ENCODE peak calls at places on chromosomes 3 and 15, in eight cellular contexts. One of them, this sample, is unnamed. For H3K4me1, the result is how much of the 10 kb centered on the place peaks cover.

GRCh38 chr15:84654689-84655453 is 788 bp upstream of the WDR73 start:
- DNase-seq in CD8-positive, alpha-beta T cell: peak
- DNase-seq in cardiac muscle cell: peak
- DNase-seq in heart left ventricle: peak
- DNase-seq in colonic mucosa: peak
- DNase-seq in GM23248: peak
- DNase-seq in IMR-90: peak
- DNase-seq in body of pancreas: peak
- DNase-seq in this sample: no peak

GRCh38 chr3:169400874-169401273 is 262.6 kb downstream of the MECOM start:
- DNase-seq in colonic mucosa: no peak
- DNase-seq in IMR-90: no peak
- DNase-seq in heart left ventricle: no peak
- DNase-seq in GM23248: no peak
- DNase-seq in cardiac muscle cell: no peak
- DNase-seq in CD8-positive, alpha-beta T cell: no peak
- DNase-seq in body of pancreas: no peak
- DNase-seq in this sample: no peak

GRCh38 chr15:25684521-25685215 is 178.5 kb downstream of the ATP10A start:
- DNase-seq in heart left ventricle: peak
- DNase-seq in cardiac muscle cell: peak
- DNase-seq in IMR-90: peak
- DNase-seq in colonic mucosa: no peak
- DNase-seq in body of pancreas: peak
- DNase-seq in CD8-positive, alpha-beta T cell: peak
- DNase-seq in GM23248: peak
- DNase-seq in this sample: peak

GRCh38 chr15:62527387-62527786 is 362.3 kb upstream of the C2CD4B start:
- DNase-seq in heart left ventricle: no peak
- DNase-seq in CD8-positive, alpha-beta T cell: no peak
- DNase-seq in body of pancreas: no peak
- DNase-seq in colonic mucosa: no peak
- DNase-seq in GM23248: no peak
- DNase-seq in cardiac muscle cell: no peak
- DNase-seq in IMR-90: no peak
- DNase-seq in this sample: no peak

GRCh38 chr3:146166450-146167222 is 5.7 kb upstream of the PLOD2 start:
- DNase-seq in heart left ventricle: no peak
- DNase-seq in colonic mucosa: no peak
- DNase-seq in body of pancreas: peak
- DNase-seq in cardiac muscle cell: peak
- DNase-seq in GM23248: peak
- DNase-seq in CD8-positive, alpha-beta T cell: no peak
- DNase-seq in IMR-90: peak
- DNase-seq in this sample: no peak

GRCh38 chr15:35477853-35478252 is 68.1 kb downstream of the DPH6 start:
- DNase-seq in cardiac muscle cell: no peak
- DNase-seq in IMR-90: no peak
- DNase-seq in colonic mucosa: no peak
- DNase-seq in heart left ventricle: no peak
- DNase-seq in body of pancreas: no peak
- DNase-seq in CD8-positive, alpha-beta T cell: no peak
- DNase-seq in GM23248: no peak
- DNase-seq in this sample: no peak

GRCh38 chr15:90459368-90459767 is 70.4 kb upstream of the CRTC3 start:
- DNase-seq in heart left ventricle: no peak
- DNase-seq in CD8-positive, alpha-beta T cell: no peak
- DNase-seq in GM23248: no peak
- DNase-seq in colonic mucosa: no peak
- DNase-seq in IMR-90: no peak
- DNase-seq in body of pancreas: no peak
- DNase-seq in cardiac muscle cell: peak
- DNase-seq in this sample: no peak

GRCh38 chr15:72318408-72318942 is 1.5 kb downstream of the CELF6 start:
- DNase-seq in colonic mucosa: no peak
- DNase-seq in body of pancreas: no peak
- DNase-seq in cardiac muscle cell: no peak
- DNase-seq in IMR-90: no peak
- DNase-seq in CD8-positive, alpha-beta T cell: no peak
- DNase-seq in heart left ventricle: no peak
- DNase-seq in GM23248: no peak
- DNase-seq in this sample: peak

GRCh38 chr3:114411292-114411691 is 117.5 kb downstream of the TIGIT start:
- DNase-seq in cardiac muscle cell: peak
- DNase-seq in GM23248: peak
- DNase-seq in heart left ventricle: no peak
- DNase-seq in body of pancreas: no peak
- DNase-seq in CD8-positive, alpha-beta T cell: no peak
- DNase-seq in colonic mucosa: no peak
- DNase-seq in IMR-90: peak
- DNase-seq in this sample: no peak

GRCh38 chr15:40105517-40106202 is 3.0 kb downstream of the BMF start:
- DNase-seq in cardiac muscle cell: no peak
- DNase-seq in GM23248: no peak
- DNase-seq in body of pancreas: no peak
- DNase-seq in IMR-90: no peak
- DNase-seq in CD8-positive, alpha-beta T cell: no peak
- DNase-seq in colonic mucosa: no peak
- DNase-seq in heart left ventricle: no peak
- DNase-seq in this sample: no peak

GRCh38 chr3:23629181-23629893 is 176.4 kb upstream of the UBE2E1 start:
- DNase-seq in CD8-positive, alpha-beta T cell: no peak
- DNase-seq in IMR-90: peak
- DNase-seq in cardiac muscle cell: peak
- DNase-seq in body of pancreas: peak
- DNase-seq in colonic mucosa: peak
- DNase-seq in GM23248: peak
- DNase-seq in heart left ventricle: no peak
- DNase-seq in this sample: no peak

GRCh38 chr3:36738701-36739100 is 25.7 kb downstream of the DCLK3 start:
- DNase-seq in colonic mucosa: no peak
- DNase-seq in GM23248: no peak
- DNase-seq in body of pancreas: peak
- DNase-seq in IMR-90: no peak
- DNase-seq in cardiac muscle cell: peak
- DNase-seq in heart left ventricle: peak
- DNase-seq in CD8-positive, alpha-beta T cell: no peak
- DNase-seq in this sample: no peak

GRCh38 chr15:95687686-95688085 is 642.8 kb upstream of the NR2F2 start:
- DNase-seq in cardiac muscle cell: no peak
- DNase-seq in body of pancreas: no peak
- DNase-seq in GM23248: no peak
- DNase-seq in colonic mucosa: no peak
- DNase-seq in IMR-90: no peak
- DNase-seq in heart left ventricle: no peak
- DNase-seq in CD8-positive, alpha-beta T cell: no peak
- DNase-seq in this sample: no peak

GRCh38 chr15:71219646-71220045 is 104.4 kb downstream of the THSD4 start:
- DNase-seq in GM23248: peak
- DNase-seq in colonic mucosa: no peak
- DNase-seq in heart left ventricle: no peak
- DNase-seq in body of pancreas: no peak
- DNase-seq in IMR-90: peak
- DNase-seq in cardiac muscle cell: peak
- DNase-seq in CD8-positive, alpha-beta T cell: no peak
- DNase-seq in this sample: no peak

GRCh38 chr3:102718651-102719050 is 283.8 kb downstream of the ZPLD1 start:
- DNase-seq in IMR-90: no peak
- DNase-seq in colonic mucosa: no peak
- DNase-seq in body of pancreas: no peak
- DNase-seq in heart left ventricle: no peak
- DNase-seq in GM23248: no peak
- DNase-seq in CD8-positive, alpha-beta T cell: no peak
- DNase-seq in cardiac muscle cell: no peak
- DNase-seq in this sample: no peak

GRCh38 chr15:40305281-40305680 is 2.5 kb downstream of the PLCB2 start:
- DNase-seq in body of pancreas: no peak
- DNase-seq in IMR-90: no peak
- DNase-seq in cardiac muscle cell: no peak
- DNase-seq in GM23248: no peak
- DNase-seq in CD8-positive, alpha-beta T cell: no peak
- DNase-seq in colonic mucosa: no peak
- DNase-seq in heart left ventricle: no peak
- DNase-seq in this sample: no peak

GRCh38 chr3:44365952-44366351 is 27.4 kb downstream of the TCAIM start:
- DNase-seq in heart left ventricle: no peak
- DNase-seq in GM23248: no peak
- DNase-seq in body of pancreas: no peak
- DNase-seq in cardiac muscle cell: no peak
- DNase-seq in colonic mucosa: no peak
- DNase-seq in IMR-90: no peak
- DNase-seq in CD8-positive, alpha-beta T cell: no peak
- DNase-seq in this sample: no peak

GRCh38 chr3:149934524-149934923 is 36.2 kb downstream of the PFN2 start:
- DNase-seq in GM23248: peak
- DNase-seq in CD8-positive, alpha-beta T cell: no peak
- DNase-seq in colonic mucosa: no peak
- DNase-seq in cardiac muscle cell: peak
- DNase-seq in body of pancreas: peak
- DNase-seq in heart left ventricle: peak
- DNase-seq in IMR-90: peak
- DNase-seq in this sample: no peak

GRCh38 chr3:190205739-190206138 is 85.0 kb upstream of the P3H2 start:
- DNase-seq in heart left ventricle: no peak
- DNase-seq in CD8-positive, alpha-beta T cell: no peak
- DNase-seq in colonic mucosa: no peak
- DNase-seq in IMR-90: peak
- DNase-seq in body of pancreas: no peak
- DNase-seq in GM23248: peak
- DNase-seq in cardiac muscle cell: peak
- DNase-seq in this sample: no peak

GRCh38 chr3:193040836-193041672 is 123.4 kb upstream of the MB21D2 start:
- DNase-seq in CD8-positive, alpha-beta T cell: no peak
- DNase-seq in heart left ventricle: no peak
- DNase-seq in GM23248: peak
- DNase-seq in IMR-90: peak
- DNase-seq in colonic mucosa: no peak
- DNase-seq in cardiac muscle cell: peak
- DNase-seq in body of pancreas: no peak
- DNase-seq in this sample: no peak

GRCh38 chr3:140903196-140903595 is 38.4 kb upstream of the SLC25A36 start:
- DNase-seq in GM23248: peak
- DNase-seq in colonic mucosa: no peak
- DNase-seq in cardiac muscle cell: no peak
- DNase-seq in body of pancreas: no peak
- DNase-seq in IMR-90: peak
- DNase-seq in CD8-positive, alpha-beta T cell: no peak
- DNase-seq in heart left ventricle: no peak
- DNase-seq in this sample: no peak

GRCh38 chr3:32076566-32076965 is 29.9 kb upstream of the GPD1L start:
- DNase-seq in colonic mucosa: no peak
- DNase-seq in IMR-90: no peak
- DNase-seq in CD8-positive, alpha-beta T cell: no peak
- DNase-seq in body of pancreas: no peak
- DNase-seq in cardiac muscle cell: peak
- DNase-seq in heart left ventricle: no peak
- DNase-seq in GM23248: peak
- DNase-seq in this sample: no peak

GRCh38 chr3:120064641-120065040 is 29.6 kb downstream of the GSK3B start:
- DNase-seq in IMR-90: no peak
- DNase-seq in body of pancreas: no peak
- DNase-seq in CD8-positive, alpha-beta T cell: no peak
- DNase-seq in colonic mucosa: no peak
- DNase-seq in cardiac muscle cell: no peak
- DNase-seq in heart left ventricle: no peak
- DNase-seq in GM23248: no peak
- DNase-seq in this sample: no peak

GRCh38 chr15:58249646-58250312 is 111.6 kb downstream of the AQP9 start:
- DNase-seq in CD8-positive, alpha-beta T cell: no peak
- DNase-seq in body of pancreas: no peak
- DNase-seq in heart left ventricle: no peak
- DNase-seq in IMR-90: no peak
- DNase-seq in GM23248: no peak
- DNase-seq in cardiac muscle cell: no peak
- DNase-seq in colonic mucosa: no peak
- DNase-seq in this sample: peak

GRCh38 chr3:119585867-119586570 is 6.7 kb downstream of the ADPRH start:
- DNase-seq in body of pancreas: no peak
- DNase-seq in cardiac muscle cell: no peak
- DNase-seq in IMR-90: peak
- DNase-seq in heart left ventricle: no peak
- DNase-seq in colonic mucosa: no peak
- DNase-seq in GM23248: peak
- DNase-seq in CD8-positive, alpha-beta T cell: no peak
- DNase-seq in this sample: no peak

GRCh38 chr3:13548696-13549512 is at the start of gene FBLN2:
- DNase-seq in body of pancreas: peak
- DNase-seq in colonic mucosa: no peak
- DNase-seq in heart left ventricle: peak
- DNase-seq in cardiac muscle cell: peak
- DNase-seq in GM23248: peak
- DNase-seq in IMR-90: no peak
- DNase-seq in CD8-positive, alpha-beta T cell: no peak
- DNase-seq in this sample: no peak

GRCh38 chr3:186267758-186268157 is 94.3 kb downstream of the DGKG start:
- DNase-seq in body of pancreas: no peak
- DNase-seq in colonic mucosa: no peak
- DNase-seq in IMR-90: no peak
- DNase-seq in cardiac muscle cell: no peak
- DNase-seq in CD8-positive, alpha-beta T cell: no peak
- DNase-seq in heart left ventricle: no peak
- DNase-seq in GM23248: no peak
- DNase-seq in this sample: no peak
- H3K27ac ChIP-seq in body of pancreas: no peak
- H3K27ac ChIP-seq in colonic mucosa: no peak
- H3K27ac ChIP-seq in IMR-90: no peak
- H3K27ac ChIP-seq in cardiac muscle cell: no peak
- H3K27ac ChIP-seq in CD8-positive, alpha-beta T cell: no peak
- H3K27ac ChIP-seq in heart left ventricle: no peak
- H3K27ac ChIP-seq in GM23248: no peak
- H3K27ac ChIP-seq in this sample: no peak

GRCh38 chr3:159853506-159853864 is 135.2 kb upstream of the IL12A start:
- DNase-seq in heart left ventricle: no peak
- DNase-seq in GM23248: no peak
- DNase-seq in cardiac muscle cell: no peak
- DNase-seq in IMR-90: no peak
- DNase-seq in CD8-positive, alpha-beta T cell: no peak
- DNase-seq in colonic mucosa: no peak
- DNase-seq in body of pancreas: no peak
- DNase-seq in this sample: no peak
- H3K4me1 ChIP-seq in heart left ventricle: under half
- H3K4me1 ChIP-seq in GM23248: under half
- H3K4me1 ChIP-seq in cardiac muscle cell: half or more
- H3K4me1 ChIP-seq in IMR-90: under half
- H3K4me1 ChIP-seq in CD8-positive, alpha-beta T cell: under half
- H3K4me1 ChIP-seq in colonic mucosa: under half
- H3K4me1 ChIP-seq in body of pancreas: under half
- H3K4me1 ChIP-seq in this sample: half or more

GRCh38 chr3:42658771-42659390 is 5.4 kb downstream of the ZBTB47 start:
- DNase-seq in colonic mucosa: no peak
- DNase-seq in CD8-positive, alpha-beta T cell: no peak
- DNase-seq in body of pancreas: no peak
- DNase-seq in IMR-90: no peak
- DNase-seq in heart left ventricle: no peak
- DNase-seq in cardiac muscle cell: no peak
- DNase-seq in GM23248: no peak
- DNase-seq in this sample: peak
- H3K27ac ChIP-seq in colonic mucosa: no peak
- H3K27ac ChIP-seq in CD8-positive, alpha-beta T cell: no peak
- H3K27ac ChIP-seq in body of pancreas: no peak
- H3K27ac ChIP-seq in IMR-90: no peak
- H3K27ac ChIP-seq in heart left ventricle: peak
- H3K27ac ChIP-seq in cardiac muscle cell: no peak
- H3K27ac ChIP-seq in GM23248: no peak
- H3K27ac ChIP-seq in this sample: peak

GRCh38 chr3:105387122-105387751 is 20.5 kb downstream of the ALCAM start:
- DNase-seq in CD8-positive, alpha-beta T cell: no peak
- DNase-seq in colonic mucosa: no peak
- DNase-seq in IMR-90: peak
- DNase-seq in heart left ventricle: no peak
- DNase-seq in GM23248: peak
- DNase-seq in cardiac muscle cell: no peak
- DNase-seq in body of pancreas: no peak
- DNase-seq in this sample: no peak
- H3K4me1 ChIP-seq in CD8-positive, alpha-beta T cell: under half
- H3K4me1 ChIP-seq in colonic mucosa: under half
- H3K4me1 ChIP-seq in IMR-90: under half
- H3K4me1 ChIP-seq in heart left ventricle: under half
- H3K4me1 ChIP-seq in GM23248: under half
- H3K4me1 ChIP-seq in cardiac muscle cell: under half
- H3K4me1 ChIP-seq in body of pancreas: under half
- H3K4me1 ChIP-seq in this sample: under half